ENCODE peak calls at places on chromosomes 16 and 17, in eight cellular contexts. One of them, this sample, is unnamed. For H3K9me3, the result is how much of the 10 kb centered on the place peaks cover.

GRCh38 chr17:4230142-4230541 is 33.6 kb downstream of the ANKFY1 start:
- DNase-seq in hepatocyte: peak
- DNase-seq in CD8-positive, alpha-beta memory T cell: no peak
- DNase-seq in heart right ventricle: peak
- DNase-seq in SJCRH30: peak
- DNase-seq in K562: no peak
- DNase-seq in SJSA1: peak
- DNase-seq in AG04450: peak
- DNase-seq in this sample: no peak

GRCh38 chr17:78774956-78775571 is 7.0 kb downstream of the CYTH1 start:
- DNase-seq in hepatocyte: no peak
- DNase-seq in CD8-positive, alpha-beta memory T cell: peak
- DNase-seq in heart right ventricle: no peak
- DNase-seq in SJCRH30: no peak
- DNase-seq in K562: no peak
- DNase-seq in SJSA1: no peak
- DNase-seq in AG04450: no peak
- DNase-seq in this sample: no peak

GRCh38 chr17:38742431-38743308 is 5.5 kb downstream of the PCGF2 start:
- DNase-seq in hepatocyte: peak
- DNase-seq in CD8-positive, alpha-beta memory T cell: no peak
- DNase-seq in heart right ventricle: peak
- DNase-seq in SJCRH30: peak
- DNase-seq in K562: no peak
- DNase-seq in SJSA1: no peak
- DNase-seq in AG04450: peak
- DNase-seq in this sample: peak

GRCh38 chr16:30368122-30368791 is 2.0 kb downstream of the TBC1D10B start:
- DNase-seq in hepatocyte: peak
- DNase-seq in CD8-positive, alpha-beta memory T cell: no peak
- DNase-seq in heart right ventricle: no peak
- DNase-seq in SJCRH30: no peak
- DNase-seq in K562: peak
- DNase-seq in SJSA1: peak
- DNase-seq in AG04450: no peak
- DNase-seq in this sample: peak

GRCh38 chr16:86625821-86626220 is 47.5 kb downstream of the FOXL1 start:
- DNase-seq in hepatocyte: no peak
- DNase-seq in CD8-positive, alpha-beta memory T cell: no peak
- DNase-seq in heart right ventricle: no peak
- DNase-seq in SJCRH30: no peak
- DNase-seq in K562: no peak
- DNase-seq in SJSA1: no peak
- DNase-seq in AG04450: no peak
- DNase-seq in this sample: no peak

GRCh38 chr16:2698996-2699750 is 16.9 kb downstream of the KCTD5 start:
- DNase-seq in hepatocyte: no peak
- DNase-seq in CD8-positive, alpha-beta memory T cell: no peak
- DNase-seq in heart right ventricle: no peak
- DNase-seq in SJCRH30: no peak
- DNase-seq in K562: no peak
- DNase-seq in SJSA1: no peak
- DNase-seq in AG04450: no peak
- DNase-seq in this sample: peak

GRCh38 chr16:73170587-73170986 is 122.7 kb upstream of the ZFHX3 start:
- DNase-seq in hepatocyte: no peak
- DNase-seq in CD8-positive, alpha-beta memory T cell: no peak
- DNase-seq in heart right ventricle: peak
- DNase-seq in SJCRH30: peak
- DNase-seq in K562: no peak
- DNase-seq in SJSA1: no peak
- DNase-seq in AG04450: no peak
- DNase-seq in this sample: no peak

GRCh38 chr17:6969323-6969726 is 26.5 kb upstream of the ALOX12 start:
- DNase-seq in hepatocyte: no peak
- DNase-seq in CD8-positive, alpha-beta memory T cell: no peak
- DNase-seq in heart right ventricle: no peak
- DNase-seq in SJCRH30: no peak
- DNase-seq in K562: no peak
- DNase-seq in SJSA1: no peak
- DNase-seq in AG04450: no peak
- DNase-seq in this sample: no peak

GRCh38 chr17:39564201-39564828 is 43.4 kb downstream of the NEUROD2 start:
- DNase-seq in hepatocyte: no peak
- DNase-seq in CD8-positive, alpha-beta memory T cell: no peak
- DNase-seq in heart right ventricle: no peak
- DNase-seq in SJCRH30: peak
- DNase-seq in K562: no peak
- DNase-seq in SJSA1: no peak
- DNase-seq in AG04450: no peak
- DNase-seq in this sample: no peak

GRCh38 chr16:97822-98221 is 19.8 kb downstream of the MPG start:
- DNase-seq in hepatocyte: no peak
- DNase-seq in CD8-positive, alpha-beta memory T cell: no peak
- DNase-seq in heart right ventricle: no peak
- DNase-seq in SJCRH30: no peak
- DNase-seq in K562: no peak
- DNase-seq in SJSA1: no peak
- DNase-seq in AG04450: no peak
- DNase-seq in this sample: peak

GRCh38 chr16:87418216-87418615 is 26.1 kb downstream of the MAP1LC3B start:
- DNase-seq in hepatocyte: no peak
- DNase-seq in CD8-positive, alpha-beta memory T cell: no peak
- DNase-seq in heart right ventricle: no peak
- DNase-seq in SJCRH30: no peak
- DNase-seq in K562: no peak
- DNase-seq in SJSA1: no peak
- DNase-seq in AG04450: no peak
- DNase-seq in this sample: no peak

GRCh38 chr16:73306901-73307413 is 259.0 kb upstream of the ZFHX3 start:
- DNase-seq in hepatocyte: no peak
- DNase-seq in CD8-positive, alpha-beta memory T cell: no peak
- DNase-seq in heart right ventricle: no peak
- DNase-seq in SJCRH30: no peak
- DNase-seq in K562: no peak
- DNase-seq in SJSA1: no peak
- DNase-seq in AG04450: no peak
- DNase-seq in this sample: no peak

GRCh38 chr17:62581769-62582168 is 45.7 kb upstream of the MRC2 start:
- DNase-seq in hepatocyte: no peak
- DNase-seq in CD8-positive, alpha-beta memory T cell: no peak
- DNase-seq in heart right ventricle: no peak
- DNase-seq in SJCRH30: no peak
- DNase-seq in K562: no peak
- DNase-seq in SJSA1: no peak
- DNase-seq in AG04450: no peak
- DNase-seq in this sample: no peak

GRCh38 chr17:63039899-63040602 is 74.0 kb downstream of the TANC2 start:
- DNase-seq in hepatocyte: no peak
- DNase-seq in CD8-positive, alpha-beta memory T cell: no peak
- DNase-seq in heart right ventricle: no peak
- DNase-seq in SJCRH30: no peak
- DNase-seq in K562: no peak
- DNase-seq in SJSA1: peak
- DNase-seq in AG04450: no peak
- DNase-seq in this sample: no peak

GRCh38 chr16:88566158-88566557 is 4.0 kb upstream of the ZC3H18 start:
- DNase-seq in hepatocyte: no peak
- DNase-seq in CD8-positive, alpha-beta memory T cell: no peak
- DNase-seq in heart right ventricle: no peak
- DNase-seq in SJCRH30: no peak
- DNase-seq in K562: no peak
- DNase-seq in SJSA1: no peak
- DNase-seq in AG04450: peak
- DNase-seq in this sample: no peak

GRCh38 chr16:7330709-7331108 is 1.9 kb upstream of the RBFOX1 start:
- DNase-seq in hepatocyte: no peak
- DNase-seq in CD8-positive, alpha-beta memory T cell: no peak
- DNase-seq in heart right ventricle: peak
- DNase-seq in SJCRH30: peak
- DNase-seq in K562: no peak
- DNase-seq in SJSA1: no peak
- DNase-seq in AG04450: no peak
- DNase-seq in this sample: no peak

GRCh38 chr16:28258571-28258970 is 33.8 kb upstream of the SBK1 start:
- DNase-seq in hepatocyte: peak
- DNase-seq in CD8-positive, alpha-beta memory T cell: no peak
- DNase-seq in heart right ventricle: peak
- DNase-seq in SJCRH30: peak
- DNase-seq in K562: no peak
- DNase-seq in SJSA1: no peak
- DNase-seq in AG04450: no peak
- DNase-seq in this sample: peak

GRCh38 chr16:75745823-75746222 is 19.5 kb upstream of the CPHXL start:
- DNase-seq in hepatocyte: no peak
- DNase-seq in CD8-positive, alpha-beta memory T cell: no peak
- DNase-seq in heart right ventricle: no peak
- DNase-seq in SJCRH30: no peak
- DNase-seq in K562: no peak
- DNase-seq in SJSA1: no peak
- DNase-seq in AG04450: no peak
- DNase-seq in this sample: no peak

GRCh38 chr16:75750516-75750915 is 24.2 kb upstream of the CPHXL start:
- DNase-seq in hepatocyte: peak
- DNase-seq in CD8-positive, alpha-beta memory T cell: no peak
- DNase-seq in heart right ventricle: no peak
- DNase-seq in SJCRH30: no peak
- DNase-seq in K562: no peak
- DNase-seq in SJSA1: no peak
- DNase-seq in AG04450: no peak
- DNase-seq in this sample: no peak

GRCh38 chr16:75742424-75743047 is 16.2 kb upstream of the CPHXL start:
- DNase-seq in hepatocyte: no peak
- DNase-seq in CD8-positive, alpha-beta memory T cell: no peak
- DNase-seq in heart right ventricle: no peak
- DNase-seq in SJCRH30: no peak
- DNase-seq in K562: no peak
- DNase-seq in SJSA1: no peak
- DNase-seq in AG04450: no peak
- DNase-seq in this sample: no peak

DNA sequence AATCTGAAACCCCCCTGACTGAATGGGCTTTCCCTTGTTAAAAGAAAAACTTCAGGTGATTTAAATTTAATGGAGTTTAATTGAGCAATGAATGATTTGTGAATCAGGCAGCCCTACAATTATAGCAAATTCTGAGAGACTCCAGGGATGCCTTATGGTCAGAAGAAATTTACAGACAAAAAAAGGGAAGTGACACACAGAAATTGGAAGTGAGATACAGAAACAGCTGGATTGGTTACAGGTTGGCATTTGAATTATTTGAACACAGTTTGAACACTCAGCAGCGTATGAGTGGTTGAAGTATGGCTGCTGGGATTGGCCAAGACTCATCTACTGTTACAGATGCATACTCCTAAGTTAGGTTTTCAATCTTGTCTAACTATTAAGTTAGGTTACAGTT is 19.0 kb upstream of the CPHXL start:
- DNase-seq in hepatocyte: no peak
- DNase-seq in CD8-positive, alpha-beta memory T cell: no peak
- DNase-seq in heart right ventricle: no peak
- DNase-seq in SJCRH30: no peak
- DNase-seq in K562: no peak
- DNase-seq in SJSA1: no peak
- DNase-seq in AG04450: no peak
- DNase-seq in this sample: no peak
- H3K9me3 ChIP-seq in hepatocyte: under half
- H3K9me3 ChIP-seq in CD8-positive, alpha-beta memory T cell: under half
- H3K9me3 ChIP-seq in heart right ventricle: under half
- H3K9me3 ChIP-seq in SJCRH30: under half
- H3K9me3 ChIP-seq in K562: under half
- H3K9me3 ChIP-seq in SJSA1: under half
- H3K9me3 ChIP-seq in AG04450: under half
- H3K9me3 ChIP-seq in this sample: under half

GRCh38 chr17:82948957-82949356 is 109.1 kb upstream of the ZNF750 start:
- DNase-seq in hepatocyte: no peak
- DNase-seq in CD8-positive, alpha-beta memory T cell: no peak
- DNase-seq in heart right ventricle: no peak
- DNase-seq in SJCRH30: no peak
- DNase-seq in K562: no peak
- DNase-seq in SJSA1: no peak
- DNase-seq in AG04450: no peak
- DNase-seq in this sample: no peak
- H3K9me3 ChIP-seq in hepatocyte: under half
- H3K9me3 ChIP-seq in CD8-positive, alpha-beta memory T cell: under half
- H3K9me3 ChIP-seq in heart right ventricle: half or more
- H3K9me3 ChIP-seq in SJCRH30: under half
- H3K9me3 ChIP-seq in K562: under half
- H3K9me3 ChIP-seq in SJSA1: under half
- H3K9me3 ChIP-seq in AG04450: half or more
- H3K9me3 ChIP-seq in this sample: under half

DNA sequence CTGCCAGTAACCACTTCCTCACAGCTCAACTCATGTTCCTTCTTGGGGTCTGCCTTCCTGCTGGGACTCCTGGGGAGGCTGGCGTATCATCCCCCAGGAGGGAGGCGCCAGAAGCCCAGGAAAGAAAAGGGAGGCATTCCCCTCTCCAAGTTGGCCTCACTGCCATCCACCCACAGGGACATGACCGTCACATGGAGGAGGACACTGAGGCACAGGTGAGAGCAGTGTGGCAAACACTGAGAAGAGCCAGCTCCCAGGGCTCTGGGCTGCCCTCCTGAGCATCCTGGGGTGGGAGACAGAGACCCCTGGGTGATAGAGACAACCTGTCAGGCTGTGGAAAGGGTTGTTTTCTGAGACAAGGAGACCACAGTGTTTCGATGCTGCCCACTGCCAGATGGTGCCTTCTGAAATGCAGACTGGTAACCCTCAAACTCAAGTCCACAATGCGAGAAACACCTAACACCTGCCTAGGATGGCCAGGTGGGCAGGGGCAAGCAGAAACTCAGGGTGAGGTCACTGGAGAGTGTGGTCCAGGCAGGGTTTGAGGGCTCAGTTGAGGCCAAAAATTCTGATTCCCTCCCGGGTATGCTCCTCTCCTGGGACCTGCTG is 1722.1 kb downstream of the TP53TG3F start:
- DNase-seq in hepatocyte: no peak
- DNase-seq in CD8-positive, alpha-beta memory T cell: no peak
- DNase-seq in heart right ventricle: no peak
- DNase-seq in SJCRH30: no peak
- DNase-seq in K562: no peak
- DNase-seq in SJSA1: no peak
- DNase-seq in AG04450: no peak
- DNase-seq in this sample: no peak
- H3K9me3 ChIP-seq in hepatocyte: under half
- H3K9me3 ChIP-seq in CD8-positive, alpha-beta memory T cell: under half
- H3K9me3 ChIP-seq in heart right ventricle: under half
- H3K9me3 ChIP-seq in SJCRH30: under half
- H3K9me3 ChIP-seq in K562: under half
- H3K9me3 ChIP-seq in SJSA1: under half
- H3K9me3 ChIP-seq in AG04450: half or more
- H3K9me3 ChIP-seq in this sample: under half

DNA sequence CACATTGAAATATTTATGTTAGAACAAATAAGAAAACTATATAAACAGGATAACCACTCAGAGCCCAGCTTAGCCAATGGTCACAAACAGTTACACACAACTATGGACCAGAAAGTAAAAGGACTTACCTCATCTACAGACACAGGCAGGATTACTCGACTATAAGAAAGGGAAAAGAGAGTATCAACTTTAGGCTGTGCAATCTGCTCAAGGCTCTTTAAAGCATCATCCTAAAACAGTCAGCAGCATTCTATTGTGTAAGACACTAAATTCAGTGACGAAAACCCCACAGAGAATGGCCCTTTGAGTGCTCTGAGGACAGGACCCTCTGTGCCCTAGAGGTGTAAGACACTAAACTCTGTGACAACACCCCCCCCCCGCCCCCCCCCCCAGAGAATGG is 4.2 kb downstream of the PITPNA start:
- DNase-seq in hepatocyte: no peak
- DNase-seq in CD8-positive, alpha-beta memory T cell: no peak
- DNase-seq in heart right ventricle: no peak
- DNase-seq in SJCRH30: no peak
- DNase-seq in K562: no peak
- DNase-seq in SJSA1: no peak
- DNase-seq in AG04450: no peak
- DNase-seq in this sample: no peak
- H3K9me3 ChIP-seq in hepatocyte: under half
- H3K9me3 ChIP-seq in CD8-positive, alpha-beta memory T cell: under half
- H3K9me3 ChIP-seq in heart right ventricle: under half
- H3K9me3 ChIP-seq in SJCRH30: under half
- H3K9me3 ChIP-seq in K562: under half
- H3K9me3 ChIP-seq in SJSA1: under half
- H3K9me3 ChIP-seq in AG04450: under half
- H3K9me3 ChIP-seq in this sample: under half